ENCODE peak calls at places on chromosomes 16 and 17, in seven cellular contexts. H is fibroblast of mammary gland, Y is AG04450, E is neural progenitor cell, N is psoas muscle, Z is RWPE2, I is glutamatergic neuron. A is an unnamed sample.

GRCh38 chr17:19343671-19344151 is 18.8 kb downstream of the B9D1 start:
- DNase-seq in H (no peak), Y (no peak), E (no peak), N (no peak), Z (no peak), I (no peak), A (no peak)

GRCh38 chr16:1913327-1914083 is 4.7 kb downstream of the HS3ST6 start:
- DNase-seq in H (no peak), Y (no peak), E (peak), N (no peak), Z (no peak), I (no peak), A (no peak)

GRCh38 chr17:74812109-74812864 is 36.1 kb upstream of the NAT9 start:
- DNase-seq in H (no peak), Y (no peak), E (peak), N (no peak), Z (no peak), I (no peak), A (no peak)

GRCh38 chr16:25413962-25414361 is 156.3 kb upstream of the ZKSCAN2 start:
- DNase-seq in H (no peak), Y (no peak), E (no peak), N (no peak), Z (no peak), I (no peak), A (no peak)

GRCh38 chr16:7246578-7246977 is 86.1 kb upstream of the RBFOX1 start:
- DNase-seq in H (no peak), Y (no peak), E (peak), N (no peak), Z (no peak), I (no peak), A (no peak)

GRCh38 chr17:57670769-57671545 is 74.1 kb downstream of the CCDC182 start:
- DNase-seq in H (no peak), Y (no peak), E (no peak), N (no peak), Z (no peak), I (no peak), A (no peak)

GRCh38 chr17:21460358-21460757 is 84.2 kb downstream of the KCNJ12 start:
- DNase-seq in H (peak), Y (no peak), E (no peak), N (no peak), Z (no peak), I (no peak), A (peak)

GRCh38 chr16:76389126-76389525 is 111.9 kb downstream of the CNTNAP4 start:
- DNase-seq in H (peak), Y (no peak), E (no peak), N (no peak), Z (no peak), I (no peak), A (no peak)

GRCh38 chr16:89525146-89525913 is 17.1 kb downstream of the SPG7 start:
- DNase-seq in H (no peak), Y (no peak), E (no peak), N (no peak), Z (no peak), I (no peak), A (no peak)

GRCh38 chr17:81543756-81544155 is 8.4 kb downstream of the FAAP100 start:
- DNase-seq in H (no peak), Y (no peak), E (no peak), N (no peak), Z (no peak), I (no peak), A (no peak)

GRCh38 chr16:2026461-2027023 is at the start of gene NHERF2:
- DNase-seq in H (no peak), Y (no peak), E (peak), N (no peak), Z (no peak), I (no peak), A (no peak)

GRCh38 chr17:67238976-67239375 is 6.0 kb downstream of the HELZ start:
- DNase-seq in H (no peak), Y (no peak), E (no peak), N (no peak), Z (no peak), I (no peak), A (no peak)

GRCh38 chr16:2748757-2749455 is 3.5 kb upstream of the SRRM2 start:
- DNase-seq in H (no peak), Y (no peak), E (no peak), N (no peak), Z (no peak), I (no peak), A (no peak)

DNA sequence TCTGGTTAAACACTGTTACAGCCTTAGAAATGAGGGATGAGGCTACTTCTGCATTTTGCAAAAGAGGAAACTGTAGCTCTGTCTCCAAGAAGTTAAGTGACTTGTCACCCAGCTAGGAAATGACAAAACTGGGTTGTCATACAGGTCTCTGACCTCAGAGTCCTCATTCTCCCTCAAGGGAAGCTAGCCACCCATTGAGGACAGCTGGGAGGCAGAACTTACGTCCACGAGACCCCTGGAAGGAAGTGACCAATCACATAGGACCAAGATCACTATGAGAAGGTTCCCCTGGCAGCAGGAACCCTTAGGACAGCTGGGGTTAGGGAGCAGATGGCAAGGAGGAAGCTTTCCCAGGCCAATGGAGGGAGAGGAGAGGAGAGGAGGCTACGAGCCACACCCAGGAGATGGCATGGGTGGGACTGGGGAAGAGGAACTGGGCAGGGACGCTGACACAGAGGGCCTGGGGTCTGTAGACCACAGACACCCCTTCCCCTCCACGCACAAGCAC is 11.2 kb downstream of the METTL22 start:
- DNase-seq in H (no peak), Y (no peak), E (no peak), N (peak), Z (no peak), I (no peak), A (no peak)
- TF ChIP-seq CTCF in H (no peak), Y (no peak), E (no peak), N (no peak), Z (no peak), I (no peak), A (no peak)

GRCh38 chr16:85594621-85595298 is 18.4 kb upstream of the GSE1 start:
- DNase-seq in H (no peak), Y (no peak), E (no peak), N (no peak), Z (no peak), I (no peak), A (no peak)

GRCh38 chr16:85593503-85594195 is 19.5 kb upstream of the GSE1 start:
- DNase-seq in H (no peak), Y (no peak), E (peak), N (no peak), Z (no peak), I (peak), A (no peak)

GRCh38 chr16:85591381-85591780 is 21.7 kb upstream of the GSE1 start:
- DNase-seq in H (no peak), Y (no peak), E (no peak), N (no peak), Z (no peak), I (no peak), A (no peak)

GRCh38 chr16:85595299-85595661 is 17.8 kb upstream of the GSE1 start:
- DNase-seq in H (no peak), Y (no peak), E (no peak), N (no peak), Z (no peak), I (no peak), A (no peak)

GRCh38 chr16:85592700-85593502 is 20.2 kb upstream of the GSE1 start:
- DNase-seq in H (peak), Y (no peak), E (no peak), N (no peak), Z (no peak), I (no peak), A (no peak)
- TF ChIP-seq CTCF in H (no peak), Y (no peak), E (no peak), N (no peak), Z (no peak), I (no peak), A (no peak)

DNA sequence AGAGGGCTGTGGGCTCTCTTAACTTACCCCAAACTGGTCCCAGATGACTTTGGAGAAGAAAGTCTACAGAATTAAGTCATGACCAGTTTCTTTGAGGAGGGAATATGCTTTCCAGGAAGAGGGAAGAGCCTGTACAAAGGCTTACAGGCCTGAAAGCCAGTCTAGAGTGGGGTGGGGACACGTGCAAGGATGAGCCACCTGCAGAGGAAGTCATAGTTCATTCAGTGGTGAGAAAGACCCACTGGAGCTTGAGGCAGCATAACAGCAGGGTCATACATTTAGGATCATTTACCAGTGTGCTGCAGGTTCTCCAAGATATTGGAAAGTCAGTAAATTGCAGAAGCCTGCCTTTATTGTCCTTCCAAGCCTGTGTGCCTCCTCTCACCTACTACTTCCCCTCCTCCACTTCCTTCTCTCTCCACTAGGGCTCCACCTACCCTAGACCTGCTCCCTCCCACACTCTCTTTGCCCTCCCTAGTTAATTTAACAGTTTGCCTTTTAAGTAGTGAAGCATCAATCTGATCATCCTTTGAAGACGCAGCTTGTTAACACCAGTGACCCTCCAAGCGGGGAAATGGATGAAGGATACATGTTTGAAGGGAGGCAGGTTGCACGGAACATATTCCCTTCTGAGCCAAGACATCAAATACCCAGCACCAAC is 40.2 kb downstream of the CDRT15 start:
- DNase-seq in H (no peak), Y (no peak), E (no peak), N (no peak), Z (no peak), I (no peak), A (no peak)
- TF ChIP-seq CTCF in H (peak), Y (peak), E (peak), N (no peak), Z (no peak), I (peak), A (no peak)

DNA sequence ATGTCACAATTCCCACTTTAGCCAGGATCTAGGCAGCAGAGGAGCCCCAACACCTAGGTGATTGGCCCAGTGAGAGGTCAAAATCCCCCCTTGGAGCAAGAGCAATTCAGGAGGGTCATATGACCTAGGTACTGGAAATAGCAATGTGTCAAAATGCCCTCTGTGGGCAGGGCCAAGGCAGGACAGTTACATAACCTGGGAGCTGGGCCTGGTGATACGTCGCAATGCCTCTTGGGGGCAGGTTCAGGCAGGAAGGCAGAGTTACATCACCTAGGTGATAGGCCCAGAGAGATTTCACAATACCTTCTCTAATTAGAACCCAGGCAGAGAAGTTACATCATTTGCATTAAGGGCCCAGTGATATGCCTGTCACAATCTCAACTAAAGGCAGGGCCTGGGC is 1906.3 kb downstream of the TP53TG3F start:
- DNase-seq in H (no peak), Y (no peak), E (no peak), N (no peak), Z (no peak), I (no peak), A (no peak)
- TF ChIP-seq CTCF in H (no peak), Y (no peak), E (no peak), N (no peak), Z (no peak), I (no peak), A (no peak)

GRCh38 chr17:50805486-50805885 is 29.9 kb upstream of the WFIKKN2 start:
- DNase-seq in H (no peak), Y (no peak), E (no peak), N (no peak), Z (no peak), I (no peak), A (no peak)

GRCh38 chr17:50807675-50808074 is 27.7 kb upstream of the WFIKKN2 start:
- DNase-seq in H (no peak), Y (no peak), E (no peak), N (no peak), Z (no peak), I (no peak), A (no peak)

GRCh38 chr17:50807014-50807413 is 28.4 kb upstream of the WFIKKN2 start:
- DNase-seq in H (no peak), Y (no peak), E (no peak), N (no peak), Z (no peak), I (no peak), A (no peak)

GRCh38 chr17:50808413-50808812 is 27.0 kb upstream of the WFIKKN2 start:
- DNase-seq in H (no peak), Y (no peak), E (no peak), N (no peak), Z (no peak), I (no peak), A (no peak)

DNA sequence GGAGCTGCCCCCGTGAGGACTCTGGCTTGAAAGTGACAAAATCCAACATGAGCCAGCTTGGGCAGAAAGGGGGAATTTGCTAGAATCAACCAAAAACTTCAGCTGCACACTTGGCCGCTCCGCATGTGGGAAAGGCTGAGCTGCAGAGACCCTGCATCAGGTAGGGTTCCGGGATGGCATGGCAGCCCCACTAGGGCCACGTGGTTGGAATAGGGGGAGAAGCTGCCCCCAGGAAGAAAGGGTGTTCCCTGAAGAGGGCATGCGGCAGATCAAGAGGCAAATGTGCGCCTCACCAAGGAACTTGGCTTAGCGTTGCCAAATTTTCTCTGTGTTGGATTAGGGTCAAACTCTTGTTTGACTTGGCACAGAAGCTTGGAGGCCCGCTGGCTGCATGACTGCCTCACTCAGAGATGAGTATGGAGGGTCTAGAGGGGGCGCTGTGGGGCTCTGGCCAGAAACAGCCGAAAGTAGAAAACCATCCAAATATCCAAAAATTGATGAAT is 29.2 kb upstream of the WFIKKN2 start:
- DNase-seq in H (peak), Y (no peak), E (peak), N (no peak), Z (no peak), I (no peak), A (no peak)
- TF ChIP-seq CTCF in H (peak), Y (peak), E (peak), N (no peak), Z (no peak), I (no peak), A (no peak)

GRCh38 chr16:28867241-28867640 is 3.6 kb downstream of the SH2B1 start:
- DNase-seq in H (no peak), Y (no peak), E (no peak), N (no peak), Z (no peak), I (no peak), A (no peak)

GRCh38 chr16:28865722-28866453 is 2.2 kb downstream of the SH2B1 start:
- DNase-seq in H (no peak), Y (no peak), E (no peak), N (no peak), Z (no peak), I (no peak), A (no peak)

GRCh38 chr16:28865289-28865688 is 1.6 kb downstream of the SH2B1 start:
- DNase-seq in H (no peak), Y (no peak), E (no peak), N (no peak), Z (no peak), I (no peak), A (no peak)

GRCh38 chr16:28863929-28864886 is 565 bp downstream of the SH2B1 start:
- DNase-seq in H (peak), Y (no peak), E (peak), N (peak), Z (no peak), I (no peak), A (no peak)

GRCh38 chr16:28866454-28866804 is 2.8 kb downstream of the SH2B1 start:
- DNase-seq in H (no peak), Y (no peak), E (no peak), N (no peak), Z (no peak), I (no peak), A (no peak)
- TF ChIP-seq CTCF in H (no peak), Y (no peak), E (no peak), N (no peak), Z (no peak), I (no peak), A (no peak)